ENCODE peak calls at places on chromosomes 13 and 19, in five cellular contexts. X is AG04450; A is neuronal stem cell; F is spleen; W is CD4-positive, alpha-beta memory T cell. C is an unnamed sample.

GRCh38 chr19:4456843-4457653 is 546 bp downstream of the UBXN6 start:
- DNase-seq in X (no peak), A (peak; percentile 82), F (peak; percentile 79), W (no peak), C (no peak)

GRCh38 chr13:111589321-111589720 is 268.9 kb downstream of the TEX29 start:
- DNase-seq in X (no peak), A (no peak), F (peak; percentile 40), W (no peak), C (no peak)

GRCh38 chr19:8655340-8655709 is 24.9 kb downstream of the NFILZ start:
- DNase-seq in X (no peak), A (no peak), F (no peak), W (peak; percentile 32), C (no peak)

GRCh38 chr19:6761053-6761676 is 6.1 kb downstream of the SH2D3A start:
- DNase-seq in X (no peak), A (no peak), F (no peak), W (peak; percentile 21), C (no peak)

GRCh38 chr13:59674616-59675015 is 489.1 kb downstream of the DIAPH3 start:
- DNase-seq in X (no peak), A (no peak), F (no peak), W (no peak), C (no peak)

GRCh38 chr13:72221276-72221962 is 354.4 kb upstream of the DACH1 start:
- DNase-seq in X (no peak), A (no peak), F (peak; percentile 77), W (no peak), C (no peak)

GRCh38 chr19:9941646-9942045 is 5.3 kb upstream of the OLFM2 start:
- DNase-seq in X (no peak), A (no peak), F (no peak), W (no peak), C (no peak)

GRCh38 chr19:33469171-33470039 is 52.2 kb downstream of the PEPD start:
- DNase-seq in X (no peak), A (no peak), F (peak; percentile 68), W (no peak), C (no peak)

GRCh38 chr13:94660695-94661324 is 51.5 kb downstream of the SOX21 start:
- DNase-seq in X (no peak), A (no peak), F (no peak), W (no peak), C (no peak)

GRCh38 chr19:7366701-7367420 is 18.1 kb downstream of the ARHGEF18 start:
- DNase-seq in X (no peak), A (no peak), F (no peak), W (no peak), C (no peak)

GRCh38 chr13:109568273-109568900 is 218.0 kb downstream of the IRS2 start:
- DNase-seq in X (no peak), A (no peak), F (no peak), W (no peak), C (no peak)

GRCh38 chr19:40642062-40642706 is 41.0 kb downstream of the LTBP4 start:
- DNase-seq in X (no peak), A (no peak), F (no peak), W (no peak), C (no peak)

GRCh38 chr19:3358392-3358918 is 7.9 kb upstream of the NFIC start:
- DNase-seq in X (no peak), A (no peak), F (peak; percentile 78), W (no peak), C (no peak)

GRCh38 chr13:95212962-95213850 is 88.0 kb downstream of the ABCC4 start:
- DNase-seq in X (no peak), A (no peak), F (no peak), W (no peak), C (no peak)

GRCh38 chr13:95288899-95289500 is 12.3 kb downstream of the ABCC4 start:
- DNase-seq in X (no peak), A (no peak), F (no peak), W (no peak), C (no peak)

GRCh38 chr13:79491715-79492114 is 10.8 kb downstream of the NDFIP2 start:
- DNase-seq in X (no peak), A (no peak), F (no peak), W (no peak), C (no peak)

GRCh38 chr19:41325947-41326706 is 16.2 kb downstream of the CCDC97 start:
- DNase-seq in X (no peak), A (no peak), F (peak; percentile 89), W (no peak), C (no peak)

GRCh38 chr13:56659041-56659471 is 481.7 kb upstream of the PRR20A start:
- DNase-seq in X (no peak), A (no peak), F (peak; percentile 71), W (no peak), C (no peak)

GRCh38 chr13:100138859-100139491 is 50.1 kb downstream of the PCCA start:
- DNase-seq in X (no peak), A (no peak), F (no peak), W (no peak), C (no peak)

GRCh38 chr13:98026457-98026857 is 73.0 kb downstream of the IPO5 start:
- DNase-seq in X (no peak), A (no peak), F (no peak), W (no peak), C (no peak)

GRCh38 chr19:35346193-35347052 is 1.3 kb upstream of the FFAR1 start:
- DNase-seq in X (no peak), A (no peak), F (peak; percentile 92), W (peak; percentile 84), C (no peak)

GRCh38 chr19:40433391-40434216 is 7.8 kb upstream of the SERTAD1 start:
- DNase-seq in X (peak; percentile 66), A (peak; percentile 76), F (peak; percentile 96), W (peak; percentile 48), C (no peak)

GRCh38 chr19:50795665-50796073 is 5.5 kb downstream of the ACP4 start:
- DNase-seq in X (no peak), A (no peak), F (no peak), W (no peak), C (no peak)

GRCh38 chr19:54297759-54298305 is 15.1 kb downstream of the LILRA5 start:
- DNase-seq in X (no peak), A (no peak), F (peak; percentile 50), W (no peak), C (no peak)

GRCh38 chr19:2494084-2494446 is 18.1 kb downstream of the GADD45B start:
- DNase-seq in X (no peak), A (no peak), F (no peak), W (no peak), C (no peak)

GRCh38 chr19:49691243-49692101 is 556 bp downstream of the CPT1C start:
- DNase-seq in X (no peak), A (peak; percentile 80), F (no peak), W (no peak), C (no peak)

GRCh38 chr13:44058586-44059238 is 179.0 kb downstream of the LACC1 start:
- DNase-seq in X (no peak), A (no peak), F (no peak), W (no peak), C (no peak)

GRCh38 chr13:110942248-110942981 is 27.5 kb upstream of the ANKRD10 start:
- DNase-seq in X (no peak), A (no peak), F (no peak), W (no peak), C (no peak)

GRCh38 chr13:114053026-114053425 is 79.2 kb upstream of the C13orf46 start:
- DNase-seq in X (peak; percentile 37), A (no peak), F (no peak), W (no peak), C (no peak)

GRCh38 chr19:13002389-13002898 is 7.2 kb downstream of the NFIX start:
- DNase-seq in X (no peak), A (no peak), F (no peak), W (no peak), C (no peak)
- H3K27ac ChIP-seq in X (peak overlapping the region; percentile 21), A (no peak overlapping the region), F (peak overlapping the region; percentile 62), W (no peak overlapping the region), C (peak overlapping the region; percentile 36)

DNA sequence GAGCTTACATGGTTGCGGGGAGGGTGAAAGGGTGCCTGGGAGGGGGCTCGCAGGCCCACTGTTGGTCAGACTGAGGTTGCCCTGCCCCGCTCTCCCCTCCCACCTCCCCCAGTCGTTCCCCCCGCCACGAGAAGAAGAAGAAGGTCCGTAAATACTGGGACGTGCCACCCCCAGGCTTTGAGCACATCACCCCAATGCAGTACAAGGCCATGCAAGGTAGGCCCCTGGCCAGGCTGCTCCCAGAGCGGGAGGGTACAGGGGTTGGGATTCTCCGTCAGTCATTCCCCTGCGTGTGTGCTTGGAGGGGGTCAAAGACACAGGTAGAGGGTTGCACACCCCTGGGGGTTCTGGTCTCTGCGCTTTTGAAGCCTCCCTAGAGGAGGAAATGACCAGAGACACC is 5.6 kb downstream of the U2AF2 start:
- DNase-seq in X (no peak), A (no peak), F (no peak), W (no peak), C (no peak)
- H3K27ac ChIP-seq in X (no peak overlapping the region), A (no peak overlapping the region), F (peak overlapping the region; percentile 40), W (no peak overlapping the region), C (no peak overlapping the region)

GRCh38 chr19:38714354-38714778 is 29.9 kb downstream of the CAPN12 start:
- DNase-seq in X (no peak), A (no peak), F (no peak), W (no peak), C (no peak)
- H3K27ac ChIP-seq in X (no peak overlapping the region), A (no peak overlapping the region), F (peak overlapping the region; percentile 88), W (no peak overlapping the region), C (no peak overlapping the region)

DNA sequence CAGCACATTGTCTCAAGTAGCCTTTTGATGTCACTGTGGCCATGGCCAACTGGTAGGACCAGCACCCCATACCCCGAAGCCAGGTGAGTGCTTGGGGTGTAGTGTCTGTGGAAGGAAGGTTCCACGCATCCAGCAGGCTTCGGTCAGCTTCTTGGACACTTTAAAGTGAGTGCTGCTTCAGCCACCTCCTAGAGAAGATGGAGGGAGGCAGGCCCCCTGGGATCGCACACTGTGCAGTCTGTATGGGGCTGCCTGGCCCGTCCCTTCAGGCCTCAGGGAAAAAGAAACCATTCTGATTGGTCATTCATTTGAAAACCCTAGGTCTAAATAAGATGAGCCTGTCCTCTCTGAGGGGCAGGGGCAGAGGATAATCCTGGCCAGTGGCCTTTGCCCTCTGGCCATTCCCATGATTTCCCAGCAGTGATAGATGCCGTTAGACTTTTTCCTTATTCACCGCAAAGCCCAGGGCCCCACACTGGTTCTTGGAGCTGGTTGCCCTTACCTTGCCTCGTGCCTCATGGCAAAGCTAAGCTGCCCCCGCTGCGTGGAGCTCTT is 30.7 kb downstream of the GATAD2A start:
- DNase-seq in X (no peak), A (no peak), F (no peak), W (no peak), C (no peak)
- H3K27ac ChIP-seq in X (no peak overlapping the region), A (peak overlapping the region; percentile 49), F (no peak overlapping the region), W (no peak overlapping the region), C (no peak overlapping the region)

DNA sequence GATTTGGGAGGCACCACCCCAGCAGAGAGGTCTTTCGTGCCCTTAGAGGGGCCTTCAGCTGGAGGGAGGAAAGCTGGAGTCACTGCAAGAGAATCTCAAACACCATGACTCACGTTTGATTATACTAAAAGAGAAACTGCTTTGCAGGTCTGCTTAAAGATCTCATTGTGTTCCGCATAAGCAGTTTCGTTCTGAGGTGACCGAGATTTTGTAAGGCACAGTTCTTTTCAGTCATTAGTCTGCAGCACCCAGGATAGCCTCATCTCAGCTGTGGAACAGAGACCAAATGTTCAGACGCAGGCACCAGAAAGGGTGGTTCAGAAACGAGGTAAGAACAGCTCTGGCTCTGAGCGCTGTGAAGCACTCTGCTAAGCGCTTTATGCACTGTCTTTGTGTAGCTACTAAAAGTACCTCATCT is 71.2 kb upstream of the GTF3A start:
- DNase-seq in X (peak; percentile 29), A (no peak), F (no peak), W (no peak), C (no peak)
- H3K27ac ChIP-seq in X (peak overlapping the region; percentile 82), A (no peak overlapping the region), F (no peak overlapping the region), W (no peak overlapping the region), C (no peak overlapping the region)

GRCh38 chr13:101325423-101325822 is 90.9 kb downstream of the NALCN start:
- DNase-seq in X (no peak), A (peak; percentile 48), F (no peak), W (no peak), C (no peak)
- H3K27ac ChIP-seq in X (no peak overlapping the region), A (peak overlapping the region; percentile 77), F (no peak overlapping the region), W (no peak overlapping the region), C (no peak overlapping the region)

C was measured in SK-N-MC.